ENCODE peak calls at places on chromosomes 5 and 9, in four cellular contexts. Y is breast epithelium, Z is spleen, K is transverse colon. N is an unnamed sample.

GRCh38 chr9:110040788-110041187 is 167.2 kb downstream of the C9orf152 start:
- DNase-seq in Y (no peak), Z (no peak), K (no peak), N (no peak)

GRCh38 chr5:82534891-82535395 is 256.8 kb upstream of the RPS23 start:
- DNase-seq in Y (no peak), Z (no peak), K (no peak), N (no peak)

GRCh38 chr5:139417214-139417613 is 13.3 kb upstream of the SPATA24 start:
- DNase-seq in Y (no peak), Z (no peak), K (no peak), N (no peak)

GRCh38 chr9:115262477-115262876 is 144.5 kb upstream of the TNC start:
- DNase-seq in Y (peak; percentile 80), Z (no peak), K (peak; percentile 87), N (no peak)

GRCh38 chr5:82023530-82024095 is 51.8 kb downstream of the ATG10 start:
- DNase-seq in Y (no peak), Z (no peak), K (no peak), N (no peak)

GRCh38 chr9:86041331-86041741 is 58.0 kb downstream of the GOLM1 start:
- DNase-seq in Y (no peak), Z (no peak), K (no peak), N (no peak)

GRCh38 chr9:130465383-130466096 is 20.8 kb downstream of the ASS1 start:
- DNase-seq in Y (no peak), Z (no peak), K (no peak), N (no peak)

GRCh38 chr5:150317048-150318003 is 14.6 kb upstream of the ARSI start:
- DNase-seq in Y (no peak), Z (no peak), K (no peak), N (no peak)

GRCh38 chr5:439181-439580 is 3.8 kb upstream of the EXOC3 start:
- DNase-seq in Y (no peak), Z (peak; percentile 64), K (no peak), N (no peak)

GRCh38 chr5:125848746-125849145 is 574.5 kb upstream of the GRAMD2B start:
- DNase-seq in Y (no peak), Z (no peak), K (no peak), N (no peak)

GRCh38 chr5:178334856-178335255 is 102.3 kb upstream of the PHYKPL start:
- DNase-seq in Y (no peak), Z (peak; percentile 84), K (no peak), N (no peak)

GRCh38 chr5:39024884-39025283 is 49.3 kb downstream of the RICTOR start:
- DNase-seq in Y (no peak), Z (no peak), K (no peak), N (no peak)

GRCh38 chr5:126865299-126865698 is 88.4 kb downstream of the LMNB1 start:
- DNase-seq in Y (no peak), Z (no peak), K (no peak), N (no peak)

GRCh38 chr9:88258012-88258411 is 119.7 kb upstream of the SPATA31C2 start:
- DNase-seq in Y (peak; percentile 25), Z (no peak), K (no peak), N (no peak)

GRCh38 chr5:34411470-34412346 is 244.4 kb upstream of the RAI14 start:
- DNase-seq in Y (no peak), Z (no peak), K (no peak), N (no peak)

GRCh38 chr5:153998010-153998409 is 40.7 kb downstream of the FAM114A2 start:
- DNase-seq in Y (no peak), Z (no peak), K (no peak), N (no peak)

GRCh38 chr5:152632380-152632779 is 227.3 kb upstream of the NMUR2 start:
- DNase-seq in Y (no peak), Z (no peak), K (no peak), N (no peak)
- TF ChIP-seq POLR2AphosphoS5 in Y (no peak), Z (no peak), K (no peak), N (no peak)

DNA sequence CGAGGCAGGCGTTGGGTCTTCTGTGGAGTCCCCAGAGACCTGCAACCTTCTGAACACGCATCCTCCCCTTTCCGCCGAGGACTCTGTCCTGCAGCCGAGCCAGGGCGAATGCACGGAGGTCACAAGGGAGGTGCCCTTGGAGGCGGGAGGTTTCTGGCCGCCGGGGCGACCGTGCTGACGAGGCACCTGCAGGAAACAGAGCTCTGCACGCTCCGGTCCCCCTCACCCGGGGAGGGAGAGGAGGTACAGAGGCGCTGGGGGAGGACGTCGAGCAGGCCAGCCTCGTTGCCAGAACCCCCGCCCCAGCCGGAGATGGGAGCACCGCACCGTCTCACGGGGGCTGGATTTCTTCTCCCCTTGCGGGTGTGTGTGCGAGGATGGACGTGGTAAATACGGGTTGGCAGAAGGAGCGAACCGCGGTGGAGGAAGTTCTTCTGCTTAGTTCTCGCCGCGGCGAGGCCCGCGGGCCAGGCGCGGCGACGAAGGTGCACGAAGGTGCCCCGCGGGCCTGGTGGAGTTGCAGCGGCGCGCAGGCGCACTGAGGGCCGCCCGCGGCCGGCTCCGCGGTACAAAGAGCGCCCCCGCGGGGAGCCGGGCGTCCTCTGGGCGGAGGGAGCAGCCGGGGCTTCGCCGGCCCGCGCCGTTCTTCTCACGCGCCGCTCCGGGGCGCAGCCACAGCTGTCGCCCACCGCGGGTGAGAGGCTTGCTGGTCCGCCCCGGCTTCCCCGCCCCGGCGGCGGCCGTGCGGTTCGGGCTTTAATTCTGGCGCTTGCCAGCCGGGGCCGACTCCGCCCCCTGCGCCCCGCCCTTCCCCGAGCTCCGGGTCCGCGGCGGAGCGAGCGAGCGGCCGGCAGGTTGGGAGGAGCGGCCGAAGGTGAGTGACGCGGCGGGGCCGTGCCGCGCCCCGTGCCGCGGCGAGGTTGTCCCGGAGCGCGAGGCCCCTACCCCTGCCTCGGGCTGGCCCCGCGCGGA is 289.5 kb downstream of the DOCK8 start:
- DNase-seq in Y (peak; percentile 50), Z (peak; percentile 93), K (peak; percentile 88), N (peak; percentile 41)
- H3K27ac ChIP-seq in Y (peak within 1 kb of the TSS; percentile 91), Z (peak within 1 kb of the TSS; percentile 70), K (peak within 1 kb of the TSS; percentile 86), N (no peak within 1 kb of the TSS)

GRCh38 chr9:92947268-92948031 is at the start of gene FGD3:
- DNase-seq in Y (no peak), Z (no peak), K (no peak), N (no peak)
- TF ChIP-seq POLR2AphosphoS5 in Y (no peak), Z (peak; percentile 14), K (no peak), N (no peak)

DNA sequence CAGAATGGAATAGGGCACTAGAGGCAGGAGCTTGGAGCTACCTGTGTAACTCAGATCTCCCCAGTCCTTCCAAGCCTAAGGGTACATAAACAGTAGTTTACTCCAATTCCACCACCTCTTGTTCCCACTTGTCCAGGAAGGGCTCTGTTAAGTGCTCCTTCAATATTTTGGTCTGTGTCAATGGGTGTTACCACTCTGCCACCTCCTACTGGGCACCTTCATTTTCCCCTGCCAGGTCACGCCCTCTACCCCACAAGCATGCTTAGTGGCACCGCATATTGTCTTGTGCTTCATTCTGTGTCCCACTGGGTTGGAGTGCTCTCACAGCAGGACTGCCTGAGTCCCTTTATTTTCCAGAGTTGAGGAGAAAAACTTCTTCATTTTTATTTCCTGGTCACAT is 459.8 kb downstream of the ARHGEF28 start:
- DNase-seq in Y (no peak), Z (no peak), K (no peak), N (no peak)
- H3K27ac ChIP-seq in Y (no peak overlapping the region), Z (no peak overlapping the region), K (no peak overlapping the region), N (no peak overlapping the region)

N was measured in HL-60.